ENCODE peak calls at places on chromosome 19, in eight cellular contexts. G is activated T-helper 1 cell treated with anti-CD3 and anti-CD28 coated beads, Interleukin-12 subunit alpha, Interleukin-12 subunit beta, Interleukin-2, Interleukin-4 antibody, amounts not matched to agents 30 ng/mL and 10 ng/mL and 1 ng/mL, durations not matched to agents 14 hours and 24 hours and 36 hours; E is nucleus accumbens; Z is germinal center; P is activated CD4-positive, alpha-beta T cell treated with anti-CD3 and anti-CD28 coated beads, Interleukin-2, amount 50 U/mL, for 1 hour; D is choroid plexus epithelial cell; L is anterior cingulate cortex; F is activated naive CD4-positive, alpha-beta T cell. U is an unnamed sample.

GRCh38 chr19:23804676-23805075 is 46.0 kb upstream of the ZNF681 start:
- DNase-seq in G (no peak), E (no peak), Z (no peak), P (no peak), D (no peak), L (no peak), F (no peak), U (no peak)

GRCh38 chr19:1151917-1152601 is 22.0 kb downstream of the SBNO2 start:
- DNase-seq in G (no peak), E (no peak), Z (no peak), P (no peak), D (no peak), L (no peak), F (no peak), U (no peak)

GRCh38 chr19:5150902-5151741 is 182.2 kb downstream of the KDM4B start:
- DNase-seq in G (no peak), E (no peak), Z (no peak), P (no peak), D (no peak), L (no peak), F (no peak), U (no peak)

GRCh38 chr19:42285988-42286348 is 16.0 kb upstream of the PRR19 start:
- DNase-seq in G (no peak), E (no peak), Z (no peak), P (no peak), D (no peak), L (no peak), F (no peak), U (no peak)

GRCh38 chr19:51986309-51987291 is at the start of gene ZNF350:
- DNase-seq in G (peak; percentile 83), E (peak; percentile 92), Z (peak; percentile 82), P (peak; percentile 83), D (peak; percentile 98), L (peak; percentile 97), F (peak; percentile 69), U (peak; percentile 95)

GRCh38 chr19:51108805-51109146 is 567 bp upstream of the CTU1 start:
- DNase-seq in G (no peak), E (no peak), Z (no peak), P (no peak), D (no peak), L (peak; percentile 88), F (no peak), U (no peak)

GRCh38 chr19:6423499-6424189 is 967 bp downstream of the KHSRP start:
- DNase-seq in G (peak; percentile 28), E (no peak), Z (peak; percentile 30), P (peak; percentile 19), D (peak; percentile 66), L (no peak), F (no peak), U (peak; percentile 55)

GRCh38 chr19:57269515-57270250 is 10.6 kb upstream of the ZNF460 start:
- DNase-seq in G (no peak), E (no peak), Z (peak; percentile 55), P (no peak), D (peak; percentile 85), L (no peak), F (no peak), U (no peak)

GRCh38 chr19:49213791-49214190 is 56.2 kb downstream of the TRPM4 start:
- DNase-seq in G (no peak), E (no peak), Z (no peak), P (no peak), D (no peak), L (no peak), F (no peak), U (no peak)

GRCh38 chr19:10655457-10656312 is 1.5 kb downstream of the ILF3 start:
- DNase-seq in G (no peak), E (no peak), Z (no peak), P (no peak), D (peak; percentile 50), L (no peak), F (no peak), U (no peak)

GRCh38 chr19:41847351-41848105 is 2.7 kb downstream of the DMRTC2 start:
- DNase-seq in G (no peak), E (no peak), Z (no peak), P (no peak), D (no peak), L (no peak), F (no peak), U (no peak)

GRCh38 chr19:3034845-3035541 is 5.9 kb upstream of the TLE2 start:
- DNase-seq in G (peak; percentile 44), E (no peak), Z (no peak), P (peak; percentile 17), D (peak; percentile 53), L (no peak), F (no peak), U (no peak)

GRCh38 chr19:5580116-5580515 is 12.4 kb upstream of the TINCR start:
- DNase-seq in G (no peak), E (no peak), Z (no peak), P (no peak), D (peak; percentile 27), L (no peak), F (no peak), U (no peak)

GRCh38 chr19:39918183-39918651 is 16.2 kb downstream of the FCGBP start:
- DNase-seq in G (no peak), E (no peak), Z (no peak), P (no peak), D (no peak), L (no peak), F (no peak), U (no peak)

GRCh38 chr19:29001006-29001921 is 211.7 kb downstream of the UQCRFS1 start:
- DNase-seq in G (no peak), E (no peak), Z (no peak), P (no peak), D (no peak), L (no peak), F (no peak), U (no peak)

GRCh38 chr19:30620354-30620753 is 248.2 kb downstream of the ZNF536 start:
- DNase-seq in G (no peak), E (no peak), Z (no peak), P (no peak), D (no peak), L (no peak), F (no peak), U (no peak)